ENCODE peak calls at places on chromosomes 5 and 9, in ten cellular contexts. J is neural progenitor cell; D is breast epithelium; W is endodermal cell; A is CD8-positive, alpha-beta memory T cell; C is psoas muscle; F is brain microvascular endothelial cell; E is mesenchymal stem cell; H is tibial nerve; X is heart right ventricle. K is an unnamed sample.

GRCh38 chr9:98295824-98296223 is 40.4 kb upstream of the TBC1D2 start:
- DNase-seq in J (no peak), D (no peak), W (no peak), A (no peak), C (no peak), F (no peak), E (no peak), H (no peak), X (no peak), K (no peak)

GRCh38 chr5:110506378-110506777 is 220.1 kb downstream of the TMEM232 start:
- DNase-seq in J (no peak), D (no peak), W (no peak), A (no peak), C (no peak), F (no peak), E (no peak), H (no peak), X (no peak), K (no peak)

GRCh38 chr5:52359261-52359660 is 428.5 kb upstream of the ITGA1 start:
- DNase-seq in J (no peak), D (no peak), W (no peak), A (no peak), C (no peak), F (no peak), E (peak; percentile 22), H (no peak), X (no peak), K (no peak)

GRCh38 chr9:122248448-122248865 is 16.2 kb downstream of the RBM18 start:
- DNase-seq in J (no peak), D (no peak), W (no peak), A (no peak), C (no peak), F (no peak), E (no peak), H (no peak), X (no peak), K (no peak)

GRCh38 chr9:93064392-93065124 is 6.1 kb downstream of the SUSD3 start:
- DNase-seq in J (no peak), D (no peak), W (peak; percentile 63), A (peak; percentile 94), C (peak; percentile 57), F (no peak), E (no peak), H (no peak), X (no peak), K (peak; percentile 82)

GRCh38 chr5:33491941-33492340 is 51.2 kb downstream of the TARS1 start:
- DNase-seq in J (no peak), D (no peak), W (no peak), A (no peak), C (no peak), F (no peak), E (no peak), H (no peak), X (no peak), K (no peak)

GRCh38 chr5:177362102-177362868 is 4.6 kb downstream of the RGS14 start:
- DNase-seq in J (no peak), D (no peak), W (peak; percentile 46), A (no peak), C (no peak), F (no peak), E (no peak), H (no peak), X (no peak), K (no peak)

GRCh38 chr9:2625427-2625826 is 3.8 kb downstream of the VLDLR start:
- DNase-seq in J (no peak), D (no peak), W (no peak), A (no peak), C (no peak), F (no peak), E (no peak), H (no peak), X (no peak), K (no peak)

GRCh38 chr5:174307656-174308271 is 262.3 kb downstream of the NSG2 start:
- DNase-seq in J (no peak), D (no peak), W (peak; percentile 30), A (no peak), C (no peak), F (no peak), E (no peak), H (no peak), X (no peak), K (no peak)

GRCh38 chr9:137127301-137128157 is 11.4 kb upstream of the GRIN1 start:
- DNase-seq in J (no peak), D (no peak), W (peak; percentile 28), A (peak; percentile 40), C (no peak), F (no peak), E (no peak), H (no peak), X (no peak), K (no peak)

GRCh38 chr5:112472614-112473013 is 53.5 kb upstream of the EPB41L4A start:
- DNase-seq in J (no peak), D (no peak), W (no peak), A (no peak), C (no peak), F (no peak), E (no peak), H (no peak), X (no peak), K (no peak)

GRCh38 chr5:41921874-41922273 is 3.2 kb upstream of the FBXO4 start:
- DNase-seq in J (no peak), D (no peak), W (no peak), A (no peak), C (no peak), F (peak; percentile 33), E (peak; percentile 27), H (no peak), X (no peak), K (no peak)

GRCh38 chr9:76592105-76593010 is 133.4 kb downstream of the GCNT1 start:
- DNase-seq in J (peak; percentile 45), D (no peak), W (no peak), A (no peak), C (no peak), F (peak; percentile 6), E (no peak), H (no peak), X (no peak), K (no peak)

GRCh38 chr5:63916786-63917185 is 45.5 kb downstream of the HTR1A start:
- DNase-seq in J (no peak), D (no peak), W (no peak), A (no peak), C (no peak), F (peak; percentile 18), E (no peak), H (no peak), X (no peak), K (no peak)

GRCh38 chr5:106843812-106844416 is 826.8 kb downstream of the EFNA5 start:
- DNase-seq in J (peak; percentile 14), D (no peak), W (peak; percentile 45), A (no peak), C (no peak), F (peak; percentile 34), E (peak; percentile 34), H (no peak), X (no peak), K (no peak)

DNA sequence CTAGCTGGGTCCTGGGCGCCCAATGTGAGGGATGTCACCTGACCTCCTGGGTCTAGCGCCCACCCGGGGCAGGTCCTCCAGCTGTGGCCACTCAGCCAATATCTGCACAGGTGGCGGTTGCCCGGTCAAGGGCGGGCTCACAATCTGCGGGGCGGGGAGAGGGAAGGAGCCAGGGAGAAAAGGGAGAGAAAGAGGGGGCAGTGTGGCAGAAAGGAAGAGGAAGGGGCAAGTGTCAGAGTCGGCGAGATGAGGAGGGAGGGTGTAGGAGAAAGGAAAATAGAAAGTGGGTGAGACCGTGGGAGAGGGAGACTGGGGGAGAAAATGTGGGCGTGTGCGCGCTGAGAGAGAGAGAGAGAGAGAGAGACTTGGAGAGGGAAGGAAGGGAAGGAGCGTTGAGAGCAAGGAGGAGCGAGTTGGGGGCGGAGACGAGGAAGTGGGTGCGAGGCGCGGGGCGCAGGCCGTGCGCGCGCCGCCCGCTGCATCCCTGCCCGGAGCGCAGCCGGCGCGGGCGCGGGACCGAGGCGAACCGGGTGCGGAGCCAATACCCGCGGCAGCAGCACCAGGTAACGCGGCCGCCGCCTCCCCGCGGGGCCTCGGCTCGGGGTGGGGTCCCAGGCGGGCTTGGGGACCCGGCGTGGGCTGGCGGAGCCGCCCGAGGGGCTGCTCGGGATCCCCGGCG is at the start of gene HRH2:
- DNase-seq in J (peak; percentile 56), D (no peak), W (peak; percentile 76), A (peak; percentile 23), C (no peak), F (peak; percentile 24), E (peak; percentile 15), H (no peak), X (peak; percentile 52), K (peak; percentile 29)
- H3K4me3 ChIP-seq in J (peak within 1 kb of the TSS; percentile 60), D (peak within 1 kb of the TSS; percentile 54), W (peak within 1 kb of the TSS; percentile 89), A (peak within 1 kb of the TSS; percentile 71), C (peak within 1 kb of the TSS; percentile 52), F (peak within 1 kb of the TSS; percentile 44), E (peak within 1 kb of the TSS; percentile 58), H (peak within 1 kb of the TSS; percentile 32), X (peak within 1 kb of the TSS; percentile 71), K (peak within 1 kb of the TSS; percentile 84)

GRCh38 chr5:103389846-103390245 is 131.3 kb downstream of the MACIR start:
- DNase-seq in J (peak; percentile 86), D (no peak), W (no peak), A (no peak), C (no peak), F (no peak), E (no peak), H (no peak), X (no peak), K (no peak)
- H3K27ac ChIP-seq in J (peak overlapping the region; percentile 81), D (no peak overlapping the region), W (peak overlapping the region; percentile 97), A (no peak overlapping the region), C (no peak overlapping the region), F (no peak overlapping the region), E (no peak overlapping the region), H (no peak overlapping the region), X (no peak overlapping the region), K (no peak overlapping the region)

DNA sequence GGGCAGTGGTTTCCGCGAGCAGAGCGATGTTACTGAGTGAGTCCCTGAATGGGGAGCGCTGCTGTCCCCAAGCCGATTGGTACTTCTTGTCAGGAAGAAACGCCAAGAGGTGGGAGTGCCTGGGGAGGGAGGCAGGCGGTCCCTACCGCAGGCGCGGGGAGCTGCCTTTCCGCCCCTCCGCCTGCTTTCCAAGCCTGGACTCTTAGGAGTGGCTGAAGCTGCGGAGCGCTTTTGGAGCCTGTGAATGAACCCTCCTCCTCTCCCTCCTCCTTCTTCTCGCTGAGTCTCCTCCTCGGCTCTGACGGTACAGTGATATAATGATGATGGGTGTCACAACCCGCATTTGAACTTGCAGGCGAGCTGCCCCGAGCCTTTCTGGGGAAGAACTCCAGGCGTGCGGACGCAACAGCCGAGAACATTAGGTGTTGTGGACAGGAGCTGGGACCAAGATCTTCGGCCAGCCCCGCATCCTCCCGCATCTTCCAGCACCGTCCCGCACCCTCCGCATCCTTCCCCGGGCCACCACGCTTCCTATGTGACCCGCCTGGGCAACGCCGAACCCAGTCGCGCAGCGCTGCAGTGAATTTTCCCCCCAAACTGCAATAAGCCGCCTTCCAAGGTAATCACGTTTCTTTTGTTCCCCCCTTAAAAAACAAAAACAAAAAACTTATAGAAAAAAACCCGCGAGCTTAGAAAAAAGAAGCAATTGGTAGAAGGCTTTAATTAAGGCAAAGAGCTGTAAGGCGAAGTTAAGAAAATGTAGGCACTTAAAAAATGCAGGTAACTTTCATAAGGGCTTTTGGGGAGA is at the start of gene VCAN:
- DNase-seq in J (peak; percentile 84), D (no peak), W (peak; percentile 90), A (no peak), C (peak; percentile 82), F (peak; percentile 92), E (peak; percentile 92), H (peak; percentile 55), X (peak; percentile 60), K (no peak)
- H3K4me3 ChIP-seq in J (peak within 1 kb of the TSS; percentile 83), D (peak within 1 kb of the TSS; percentile 65), W (peak within 1 kb of the TSS; percentile 90), A (no peak within 1 kb of the TSS), C (peak within 1 kb of the TSS; percentile 62), F (peak within 1 kb of the TSS; percentile 96), E (peak within 1 kb of the TSS; percentile 94), H (peak within 1 kb of the TSS; percentile 42), X (peak within 1 kb of the TSS; percentile 60), K (no peak within 1 kb of the TSS)

GRCh38 chr9:135500071-135500524 is 384 bp upstream of the MRPS2 start:
- DNase-seq in J (no peak), D (no peak), W (no peak), A (no peak), C (no peak), F (no peak), E (no peak), H (peak; percentile 17), X (no peak), K (no peak)
- H3K27ac ChIP-seq in J (no peak overlapping the region), D (peak overlapping the region; percentile 74), W (no peak overlapping the region), A (peak overlapping the region; percentile 64), C (peak overlapping the region; percentile 65), F (peak overlapping the region; percentile 4), E (no peak overlapping the region), H (peak overlapping the region; percentile 83), X (peak overlapping the region; percentile 83), K (peak overlapping the region; percentile 58)

K was measured in CD8-positive, alpha-beta T cell.